ENCODE peak calls at places on chromosomes 3 and 15, in nine cellular contexts. One of them, this sample, is unnamed.

GRCh38 chr3:195025056-195025880 is 245.7 kb downstream of the XXYLT1 start:
- DNase-seq in lower lobe of right lung: no peak
- DNase-seq in breast epithelium: no peak
- DNase-seq in psoas muscle: no peak
- DNase-seq in neural progenitor cell: no peak
- DNase-seq in endodermal cell: peak; percentile 13
- DNase-seq in body of pancreas: no peak
- DNase-seq in suprapubic skin: peak; percentile 50
- DNase-seq in cardiac fibroblast: no peak
- DNase-seq in this sample: no peak

GRCh38 chr15:69578792-69579587 is 126.4 kb downstream of the RPLP1 start:
- DNase-seq in lower lobe of right lung: peak; percentile 84
- DNase-seq in breast epithelium: peak; percentile 85
- DNase-seq in psoas muscle: peak; percentile 61
- DNase-seq in neural progenitor cell: no peak
- DNase-seq in endodermal cell: no peak
- DNase-seq in body of pancreas: peak; percentile 92
- DNase-seq in suprapubic skin: no peak
- DNase-seq in cardiac fibroblast: no peak
- DNase-seq in this sample: no peak

GRCh38 chr15:61299060-61299763 is 70.1 kb upstream of the RORA start:
- DNase-seq in lower lobe of right lung: no peak
- DNase-seq in breast epithelium: no peak
- DNase-seq in psoas muscle: no peak
- DNase-seq in neural progenitor cell: no peak
- DNase-seq in endodermal cell: no peak
- DNase-seq in body of pancreas: peak; percentile 4
- DNase-seq in suprapubic skin: no peak
- DNase-seq in cardiac fibroblast: no peak
- DNase-seq in this sample: no peak

GRCh38 chr3:152298393-152299242 is 29.9 kb downstream of the MBNL1 start:
- DNase-seq in lower lobe of right lung: no peak
- DNase-seq in breast epithelium: no peak
- DNase-seq in psoas muscle: peak; percentile 77
- DNase-seq in neural progenitor cell: peak; percentile 13
- DNase-seq in endodermal cell: peak; percentile 55
- DNase-seq in body of pancreas: peak; percentile 83
- DNase-seq in suprapubic skin: no peak
- DNase-seq in cardiac fibroblast: peak; percentile 98
- DNase-seq in this sample: peak; percentile 90

GRCh38 chr15:58546635-58547627 is 115.1 kb downstream of the LIPC start:
- DNase-seq in lower lobe of right lung: no peak
- DNase-seq in breast epithelium: no peak
- DNase-seq in psoas muscle: peak; percentile 80
- DNase-seq in neural progenitor cell: no peak
- DNase-seq in endodermal cell: peak; percentile 45
- DNase-seq in body of pancreas: peak; percentile 66
- DNase-seq in suprapubic skin: no peak
- DNase-seq in cardiac fibroblast: peak; percentile 83
- DNase-seq in this sample: peak; percentile 78

GRCh38 chr3:123129532-123129931 is 62.7 kb downstream of the PDIA5 start:
- DNase-seq in lower lobe of right lung: no peak
- DNase-seq in breast epithelium: no peak
- DNase-seq in psoas muscle: no peak
- DNase-seq in neural progenitor cell: no peak
- DNase-seq in endodermal cell: no peak
- DNase-seq in body of pancreas: no peak
- DNase-seq in suprapubic skin: no peak
- DNase-seq in cardiac fibroblast: no peak
- DNase-seq in this sample: no peak

GRCh38 chr3:191641789-191642188 is 180.8 kb downstream of the PYDC2 start:
- DNase-seq in lower lobe of right lung: no peak
- DNase-seq in breast epithelium: no peak
- DNase-seq in psoas muscle: no peak
- DNase-seq in neural progenitor cell: peak; percentile 9
- DNase-seq in endodermal cell: no peak
- DNase-seq in body of pancreas: no peak
- DNase-seq in suprapubic skin: no peak
- DNase-seq in cardiac fibroblast: no peak
- DNase-seq in this sample: no peak

GRCh38 chr3:123749716-123750115 is 134.4 kb downstream of the MYLK start:
- DNase-seq in lower lobe of right lung: no peak
- DNase-seq in breast epithelium: no peak
- DNase-seq in psoas muscle: no peak
- DNase-seq in neural progenitor cell: no peak
- DNase-seq in endodermal cell: no peak
- DNase-seq in body of pancreas: no peak
- DNase-seq in suprapubic skin: no peak
- DNase-seq in cardiac fibroblast: peak; percentile 90
- DNase-seq in this sample: peak; percentile 43

GRCh38 chr3:126390751-126391150 is 4.0 kb upstream of the CFAP100 start:
- DNase-seq in lower lobe of right lung: no peak
- DNase-seq in breast epithelium: no peak
- DNase-seq in psoas muscle: no peak
- DNase-seq in neural progenitor cell: no peak
- DNase-seq in endodermal cell: no peak
- DNase-seq in body of pancreas: no peak
- DNase-seq in suprapubic skin: peak; percentile 37
- DNase-seq in cardiac fibroblast: no peak
- DNase-seq in this sample: no peak

GRCh38 chr3:188817920-188818239 is 353.9 kb upstream of the TPRG1 start:
- DNase-seq in lower lobe of right lung: no peak
- DNase-seq in breast epithelium: no peak
- DNase-seq in psoas muscle: no peak
- DNase-seq in neural progenitor cell: no peak
- DNase-seq in endodermal cell: no peak
- DNase-seq in body of pancreas: no peak
- DNase-seq in suprapubic skin: no peak
- DNase-seq in cardiac fibroblast: no peak
- DNase-seq in this sample: no peak

DNA sequence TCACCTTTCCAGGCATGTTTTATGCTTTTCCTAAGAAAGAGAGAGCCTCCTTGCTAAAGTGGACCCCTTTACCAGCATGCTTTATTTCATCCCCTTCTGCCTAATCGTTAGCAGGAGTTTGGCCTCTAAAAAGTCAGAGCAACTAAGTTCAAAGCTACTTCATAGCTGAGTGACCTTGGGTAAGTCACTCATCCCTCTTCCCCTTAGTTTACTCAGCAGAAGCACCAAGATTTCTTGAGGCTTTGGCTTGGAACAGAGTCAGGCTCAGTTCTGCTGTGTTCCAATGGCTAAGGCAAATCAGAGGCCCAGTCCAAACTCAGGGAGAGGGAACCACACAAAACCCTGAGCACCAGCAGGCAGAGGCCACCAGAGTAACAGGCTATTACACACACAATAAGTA is 254.9 kb downstream of the TJP1 start:
- DNase-seq in lower lobe of right lung: no peak
- DNase-seq in breast epithelium: no peak
- DNase-seq in psoas muscle: no peak
- DNase-seq in neural progenitor cell: no peak
- DNase-seq in endodermal cell: no peak
- DNase-seq in body of pancreas: no peak
- DNase-seq in suprapubic skin: no peak
- DNase-seq in cardiac fibroblast: no peak
- DNase-seq in this sample: no peak
- TF ChIP-seq CTCF in lower lobe of right lung: no peak
- TF ChIP-seq CTCF in breast epithelium: no peak
- TF ChIP-seq CTCF in psoas muscle: no peak
- TF ChIP-seq CTCF in neural progenitor cell: no peak
- TF ChIP-seq CTCF in endodermal cell: no peak
- TF ChIP-seq CTCF in body of pancreas: no peak
- TF ChIP-seq CTCF in suprapubic skin: no peak
- TF ChIP-seq CTCF in cardiac fibroblast: no peak
- TF ChIP-seq CTCF in this sample: no peak

GRCh38 chr3:33219175-33219487 is 521 bp upstream of the SUSD5 start:
- DNase-seq in lower lobe of right lung: no peak
- DNase-seq in breast epithelium: no peak
- DNase-seq in psoas muscle: no peak
- DNase-seq in neural progenitor cell: no peak
- DNase-seq in endodermal cell: no peak
- DNase-seq in body of pancreas: no peak
- DNase-seq in suprapubic skin: no peak
- DNase-seq in cardiac fibroblast: no peak
- DNase-seq in this sample: no peak
- H3K4me3 ChIP-seq in lower lobe of right lung: peak overlapping the region; percentile 45
- H3K4me3 ChIP-seq in breast epithelium: peak overlapping the region; percentile 47
- H3K4me3 ChIP-seq in psoas muscle: peak overlapping the region; percentile 60
- H3K4me3 ChIP-seq in neural progenitor cell: peak overlapping the region; percentile 64
- H3K4me3 ChIP-seq in endodermal cell: peak overlapping the region; percentile 80
- H3K4me3 ChIP-seq in body of pancreas: no peak overlapping the region
- H3K4me3 ChIP-seq in suprapubic skin: peak overlapping the region; percentile 54
- H3K4me3 ChIP-seq in cardiac fibroblast: peak overlapping the region; percentile 61
- H3K4me3 ChIP-seq in this sample: peak overlapping the region; percentile 63

GRCh38 chr15:33730815-33731214 is 237.5 kb upstream of the CHRM5 start:
- DNase-seq in lower lobe of right lung: no peak
- DNase-seq in breast epithelium: no peak
- DNase-seq in psoas muscle: no peak
- DNase-seq in neural progenitor cell: no peak
- DNase-seq in endodermal cell: no peak
- DNase-seq in body of pancreas: no peak
- DNase-seq in suprapubic skin: no peak
- DNase-seq in cardiac fibroblast: no peak
- DNase-seq in this sample: no peak

GRCh38 chr15:33724321-33725036 is 243.8 kb upstream of the CHRM5 start:
- DNase-seq in lower lobe of right lung: no peak
- DNase-seq in breast epithelium: no peak
- DNase-seq in psoas muscle: no peak
- DNase-seq in neural progenitor cell: no peak
- DNase-seq in endodermal cell: no peak
- DNase-seq in body of pancreas: no peak
- DNase-seq in suprapubic skin: no peak
- DNase-seq in cardiac fibroblast: no peak
- DNase-seq in this sample: no peak

GRCh38 chr15:33735143-33735542 is 233.2 kb upstream of the CHRM5 start:
- DNase-seq in lower lobe of right lung: no peak
- DNase-seq in breast epithelium: no peak
- DNase-seq in psoas muscle: no peak
- DNase-seq in neural progenitor cell: peak; percentile 25
- DNase-seq in endodermal cell: no peak
- DNase-seq in body of pancreas: no peak
- DNase-seq in suprapubic skin: no peak
- DNase-seq in cardiac fibroblast: no peak
- DNase-seq in this sample: no peak

DNA sequence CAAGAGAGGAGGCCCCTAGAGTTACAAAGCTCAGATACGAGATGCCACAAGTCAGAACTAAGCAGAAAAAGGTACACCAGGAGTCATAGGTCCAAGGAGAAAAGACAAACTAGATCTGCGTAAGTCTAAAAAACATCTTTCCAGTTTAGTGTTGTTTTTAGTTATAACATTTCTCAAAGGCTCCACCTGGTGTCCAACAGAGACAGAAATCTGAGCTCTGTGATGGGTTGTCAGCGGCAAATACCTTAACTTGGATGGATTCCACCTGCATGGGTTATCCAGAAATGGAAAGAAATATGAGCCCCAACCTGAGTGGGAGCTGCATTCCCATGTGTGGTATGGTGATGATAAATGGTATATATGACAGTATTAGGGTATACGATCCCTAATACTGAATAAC is 238.6 kb upstream of the CHRM5 start:
- DNase-seq in lower lobe of right lung: no peak
- DNase-seq in breast epithelium: no peak
- DNase-seq in psoas muscle: no peak
- DNase-seq in neural progenitor cell: peak; percentile 26
- DNase-seq in endodermal cell: no peak
- DNase-seq in body of pancreas: no peak
- DNase-seq in suprapubic skin: no peak
- DNase-seq in cardiac fibroblast: no peak
- DNase-seq in this sample: no peak
- TF ChIP-seq CTCF in lower lobe of right lung: no peak
- TF ChIP-seq CTCF in breast epithelium: no peak
- TF ChIP-seq CTCF in psoas muscle: peak; percentile 8
- TF ChIP-seq CTCF in neural progenitor cell: peak; percentile 37
- TF ChIP-seq CTCF in endodermal cell: peak; percentile 47
- TF ChIP-seq CTCF in body of pancreas: no peak
- TF ChIP-seq CTCF in suprapubic skin: no peak
- TF ChIP-seq CTCF in cardiac fibroblast: peak; percentile 31
- TF ChIP-seq CTCF in this sample: peak; percentile 30

DNA sequence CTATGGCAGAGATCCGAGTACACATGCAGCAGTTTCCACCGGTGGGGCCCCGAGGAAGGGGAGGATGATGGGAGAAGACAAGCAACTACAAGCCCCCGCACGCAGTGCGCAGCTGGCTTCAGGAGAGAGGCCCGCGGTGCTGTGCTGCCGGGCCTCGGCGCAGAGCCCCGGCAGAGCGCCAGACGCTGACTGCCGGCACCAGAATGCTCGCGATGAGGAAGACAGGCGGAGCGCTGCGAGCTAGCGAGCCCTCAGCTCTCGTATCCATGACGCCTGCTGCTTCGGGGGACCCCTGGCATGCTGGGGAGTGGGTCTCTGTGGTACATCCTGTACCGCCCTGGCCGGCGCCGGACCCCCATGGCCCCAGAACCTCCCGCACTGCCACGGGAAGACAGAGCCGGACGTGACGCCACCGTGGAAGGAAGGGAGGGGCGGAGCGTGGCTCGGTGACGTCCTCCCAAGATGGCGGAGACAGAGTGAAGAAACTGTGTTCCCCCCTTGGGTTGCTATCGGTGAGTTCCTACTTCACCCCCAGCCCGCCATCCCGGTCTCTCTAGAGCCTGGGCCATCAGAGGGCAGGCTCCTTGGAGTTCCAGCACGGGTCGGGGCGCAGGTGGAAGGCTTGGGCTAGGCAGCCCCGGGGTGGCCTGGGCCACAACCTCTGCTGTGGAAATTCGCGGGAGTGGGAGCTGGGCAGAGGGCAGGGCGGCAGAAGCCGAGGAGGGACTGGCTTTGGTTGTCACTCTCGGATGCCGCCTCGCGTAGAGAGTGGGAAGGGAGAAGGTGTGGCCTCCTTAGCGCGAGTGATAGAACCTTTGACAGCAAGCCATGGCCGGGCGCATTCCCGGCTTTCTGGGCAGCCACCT is at the start of gene MYNN:
- DNase-seq in lower lobe of right lung: peak; percentile 94
- DNase-seq in breast epithelium: peak; percentile 93
- DNase-seq in psoas muscle: peak; percentile 96
- DNase-seq in neural progenitor cell: peak; percentile 92
- DNase-seq in endodermal cell: peak; percentile 96
- DNase-seq in body of pancreas: peak; percentile 93
- DNase-seq in suprapubic skin: peak; percentile 96
- DNase-seq in cardiac fibroblast: peak; percentile 92
- DNase-seq in this sample: peak; percentile 75
- H3K4me3 ChIP-seq in lower lobe of right lung: peak within 1 kb of the TSS; percentile 95
- H3K4me3 ChIP-seq in breast epithelium: peak within 1 kb of the TSS; percentile 93
- H3K4me3 ChIP-seq in psoas muscle: peak within 1 kb of the TSS; percentile 83
- H3K4me3 ChIP-seq in neural progenitor cell: peak within 1 kb of the TSS; percentile 97
- H3K4me3 ChIP-seq in endodermal cell: peak within 1 kb of the TSS; percentile 95
- H3K4me3 ChIP-seq in body of pancreas: peak within 1 kb of the TSS; percentile 85
- H3K4me3 ChIP-seq in suprapubic skin: peak within 1 kb of the TSS; percentile 74
- H3K4me3 ChIP-seq in cardiac fibroblast: peak within 1 kb of the TSS; percentile 81
- H3K4me3 ChIP-seq in this sample: peak within 1 kb of the TSS; percentile 98